ENCODE peak calls at places on chromosomes 6 and 20, in five cellular contexts. E is sigmoid colon, Q is IMR-90, U is heart left ventricle, N is HepG2. B is an unnamed sample.

GRCh38 chr6:163341671-163342070 is 72.8 kb upstream of the QKI start:
- DNase-seq in E (no peak), Q (no peak), U (no peak), N (no peak), B (no peak)

GRCh38 chr6:1436334-1437306 is 47.2 kb downstream of the FOXF2 start:
- DNase-seq in E (no peak), Q (peak; percentile 72), U (no peak), N (peak; percentile 67), B (no peak)

GRCh38 chr6:13006578-13007300 is 290.2 kb downstream of the PHACTR1 start:
- DNase-seq in E (no peak), Q (no peak), U (no peak), N (no peak), B (no peak)

GRCh38 chr6:147579667-147580066 is 71.2 kb downstream of the SAMD5 start:
- DNase-seq in E (no peak), Q (no peak), U (no peak), N (no peak), B (no peak)

GRCh38 chr20:23647346-23647745 is 9.6 kb upstream of the CST3 start:
- DNase-seq in E (no peak), Q (peak; percentile 39), U (no peak), N (no peak), B (no peak)

GRCh38 chr6:131372535-131372934 is 200.5 kb upstream of the ARG1 start:
- DNase-seq in E (no peak), Q (no peak), U (no peak), N (no peak), B (no peak)

GRCh38 chr6:20599302-20600051 is 65.2 kb downstream of the CDKAL1 start:
- DNase-seq in E (no peak), Q (no peak), U (no peak), N (no peak), B (no peak)

GRCh38 chr6:128161839-128162238 is 261.0 kb upstream of the THEMIS start:
- DNase-seq in E (no peak), Q (no peak), U (no peak), N (no peak), B (no peak)

GRCh38 chr6:76984572-76984971 is 478.7 kb downstream of the HTR1B start:
- DNase-seq in E (no peak), Q (peak; percentile 7), U (no peak), N (no peak), B (no peak)

DNA sequence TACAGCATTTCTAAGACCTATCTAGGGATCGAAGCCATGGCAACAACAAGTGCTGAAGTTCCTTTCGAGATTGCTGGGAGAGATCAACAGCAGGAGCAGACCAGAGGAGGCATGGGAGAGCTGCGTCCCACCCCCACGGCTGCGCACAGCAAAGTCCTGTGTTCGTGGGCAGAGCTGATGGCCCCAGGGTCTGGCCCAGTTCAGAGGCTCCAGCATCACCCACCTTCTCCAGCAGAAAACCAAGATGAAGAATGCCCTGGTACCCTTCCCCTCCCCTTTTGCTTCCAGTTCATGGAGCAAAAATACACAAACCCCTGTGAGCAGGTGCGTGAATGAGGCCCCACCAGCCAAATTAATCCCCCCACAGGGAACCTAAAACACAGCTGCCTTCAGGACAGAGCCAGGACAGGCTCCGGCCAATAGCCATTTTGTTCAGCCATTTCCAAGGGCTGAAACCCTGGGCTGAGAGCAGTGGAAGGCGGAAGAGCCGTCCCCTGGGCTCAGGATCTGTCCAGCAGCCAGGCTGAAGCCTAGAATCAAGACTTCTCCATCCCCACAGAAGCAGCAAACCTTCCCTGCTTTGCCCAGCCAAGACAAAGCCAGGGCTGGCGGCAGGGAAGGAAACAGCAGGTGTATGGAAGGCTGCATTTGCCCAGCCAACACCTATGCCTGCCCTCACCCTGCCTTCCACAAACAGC is 102.8 kb downstream of the PREX1 start:
- DNase-seq in E (peak; percentile 41), Q (no peak), U (no peak), N (no peak), B (no peak)
- TF ChIP-seq POLR2A in E (no peak), Q (no peak), U (no peak), N (no peak), B (no peak)

DNA sequence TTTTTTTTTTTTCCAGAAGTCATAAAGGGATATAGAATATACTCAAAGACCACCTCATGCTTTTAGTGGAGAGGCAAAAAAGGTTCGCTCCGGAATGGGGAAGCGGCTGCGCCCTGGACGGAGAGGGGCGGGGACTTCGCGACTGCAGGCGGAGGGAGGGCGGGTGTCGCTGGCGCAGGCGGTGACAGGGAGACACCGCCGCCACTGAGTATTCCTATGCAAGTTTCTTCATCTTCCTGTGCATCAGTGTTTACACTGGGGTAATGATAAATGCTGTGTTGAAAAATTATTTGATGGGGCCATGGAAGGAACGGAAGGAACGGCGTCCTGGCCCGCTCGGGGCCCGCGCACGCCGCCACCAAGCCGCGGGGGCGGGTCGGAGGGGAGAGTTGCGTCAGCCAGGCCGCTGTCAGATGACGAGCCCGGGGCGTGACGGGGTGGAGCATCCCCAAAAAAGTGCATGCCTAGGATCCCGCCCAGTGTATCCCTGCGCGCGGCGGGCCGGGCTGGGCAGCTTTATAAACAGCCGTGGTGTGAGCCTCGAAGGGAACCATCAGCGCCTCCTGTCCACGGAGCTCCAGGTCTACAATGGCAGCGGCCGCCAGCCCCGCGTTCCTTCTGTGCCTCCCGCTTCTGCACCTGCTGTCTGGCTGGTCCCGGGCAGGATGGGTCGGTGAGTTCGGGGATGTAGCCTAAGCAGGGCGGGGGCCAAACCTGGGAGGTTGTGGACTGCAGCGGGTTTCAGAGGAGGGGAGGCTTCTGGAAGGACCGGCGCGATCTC is at the start of gene ULBP1:
- DNase-seq in E (peak; percentile 91), Q (peak; percentile 83), U (peak; percentile 91), N (no peak), B (peak; percentile 86)
- TF ChIP-seq POLR2A in E (no peak), Q (no peak), U (peak; percentile 59), N (no peak), B (no peak)

GRCh38 chr6:44245912-44246662 is 814 bp upstream of the HSP90AB1 start:
- DNase-seq in E (peak; percentile 94), Q (peak; percentile 81), U (peak; percentile 95), N (peak; percentile 93), B (no peak)
- TF ChIP-seq POLR2A in E (no peak), Q (no peak), U (peak; percentile 18), N (peak; percentile 37), B (no peak)

DNA sequence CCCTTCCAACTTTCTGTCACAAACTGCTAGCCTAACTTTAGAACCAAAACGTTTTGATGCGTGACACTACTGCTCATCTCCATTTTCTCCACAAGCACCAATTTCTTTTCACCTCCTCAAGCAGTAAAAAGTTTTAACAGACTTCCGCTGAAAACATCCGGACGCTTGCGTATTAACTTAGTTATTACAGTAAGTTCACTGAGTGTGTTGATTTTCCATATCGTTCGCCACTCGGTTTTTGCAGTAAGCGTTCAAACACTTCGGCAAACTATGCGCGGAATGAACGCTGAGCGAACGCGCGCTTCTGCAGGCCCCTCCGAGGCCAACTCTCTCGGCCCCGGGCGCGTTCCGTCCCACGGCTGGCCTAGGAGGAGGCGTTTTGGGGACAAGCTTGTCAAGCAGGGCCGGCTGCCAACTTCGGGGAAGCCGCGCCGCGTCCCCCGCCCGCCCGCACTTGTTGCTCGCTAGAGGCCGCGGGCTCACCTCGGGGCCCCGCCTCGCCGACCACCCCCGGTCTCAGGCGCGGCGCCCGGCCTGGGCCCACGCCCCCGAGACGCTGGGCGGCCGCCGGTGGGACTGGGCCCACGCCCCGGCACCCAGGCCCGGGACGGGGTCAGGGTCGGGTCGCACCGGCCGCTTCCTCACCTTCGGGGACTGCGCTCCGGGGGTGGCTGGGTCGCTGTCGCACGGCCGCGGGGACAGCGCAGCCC is 945 bp downstream of the PHF10 start:
- DNase-seq in E (peak; percentile 91), Q (peak; percentile 66), U (peak; percentile 88), N (peak; percentile 39), B (no peak)
- TF ChIP-seq POLR2A in E (no peak), Q (peak; percentile 79), U (peak; percentile 9), N (no peak), B (no peak)

GRCh38 chr6:152068622-152069261 is 261.3 kb downstream of the ESR1 start:
- DNase-seq in E (no peak), Q (no peak), U (peak; percentile 35), N (no peak), B (no peak)

GRCh38 chr6:152070556-152070955 is 263.1 kb downstream of the ESR1 start:
- DNase-seq in E (no peak), Q (no peak), U (no peak), N (no peak), B (no peak)

GRCh38 chr6:152071318-152071717 is 263.8 kb downstream of the ESR1 start:
- DNase-seq in E (no peak), Q (no peak), U (no peak), N (no peak), B (no peak)

GRCh38 chr6:152071843-152072242 is 264.4 kb downstream of the ESR1 start:
- DNase-seq in E (no peak), Q (no peak), U (no peak), N (no peak), B (no peak)
- TF ChIP-seq POLR2A in E (no peak), Q (no peak), U (no peak), N (no peak), B (no peak)

GRCh38 chr20:22490287-22491187 is 93.8 kb downstream of the FOXA2 start:
- DNase-seq in E (peak; percentile 50), Q (no peak), U (no peak), N (peak; percentile 100), B (peak; percentile 27)
- TF ChIP-seq POLR2A in E (no peak), Q (no peak), U (no peak), N (peak; percentile 58), B (no peak)

GRCh38 chr6:53587291-53587690 is 42.4 kb upstream of the GCLC start:
- DNase-seq in E (no peak), Q (no peak), U (no peak), N (no peak), B (no peak)

GRCh38 chr6:53591873-53592272 is 47.0 kb upstream of the GCLC start:
- DNase-seq in E (no peak), Q (peak; percentile 34), U (no peak), N (no peak), B (no peak)

GRCh38 chr6:53598584-53598983 is 53.7 kb upstream of the GCLC start:
- DNase-seq in E (no peak), Q (no peak), U (no peak), N (no peak), B (no peak)

GRCh38 chr6:53588816-53589509 is 44.1 kb upstream of the GCLC start:
- DNase-seq in E (no peak), Q (no peak), U (no peak), N (no peak), B (no peak)

GRCh38 chr6:53593001-53593488 is 48.1 kb upstream of the GCLC start:
- DNase-seq in E (no peak), Q (peak; percentile 79), U (no peak), N (no peak), B (no peak)
- TF ChIP-seq POLR2A in E (no peak), Q (no peak), U (no peak), N (no peak), B (no peak)

GRCh38 chr6:136751478-136751956 is 40.8 kb downstream of the MAP3K5 start:
- DNase-seq in E (no peak), Q (peak; percentile 16), U (no peak), N (no peak), B (no peak)
- TF ChIP-seq POLR2A in E (no peak), Q (no peak), U (no peak), N (no peak), B (no peak)

B was measured in vagina.